ENCODE peak calls at places on chromosomes 6 and 20, in ten cellular contexts. W is effector memory CD4-positive, alpha-beta T cell; Q is CD4-positive, alpha-beta memory T cell; G is H9; R is body of pancreas; J is heart left ventricle; M is brain microvascular endothelial cell; S is lung; H is heart right ventricle; Z is upper lobe of right lung. V is an unnamed sample.

GRCh38 chr6:89503641-89504040 is 70.7 kb downstream of the ANKRD6 start:
- DNase-seq in W (no peak), Q (no peak), J (no peak), S (peak), R (no peak), Z (peak), H (no peak), G (no peak), M (no peak), V (no peak)

GRCh38 chr20:8389381-8390368 is 257.6 kb downstream of the PLCB1 start:
- DNase-seq in H (no peak), J (no peak), R (no peak), W (no peak), M (no peak), S (no peak), Q (peak), Z (no peak), G (no peak), V (no peak)

GRCh38 chr6:137426007-137426689 is 68.0 kb downstream of the OLIG3 start:
- DNase-seq in R (no peak), Q (no peak), G (no peak), M (no peak), Z (no peak), S (no peak), W (no peak), J (no peak), H (no peak), V (no peak)

GRCh38 chr6:25583099-25583498 is 68.9 kb upstream of the SCGN start:
- DNase-seq in R (no peak), J (no peak), H (no peak), Q (no peak), W (no peak), Z (no peak), S (no peak), M (no peak), G (no peak), V (no peak)

GRCh38 chr6:31882344-31882743 is 3.5 kb upstream of the SLC44A4 start:
- DNase-seq in M (no peak), Q (no peak), H (no peak), S (no peak), J (no peak), G (no peak), W (no peak), Z (no peak), R (no peak), V (no peak)

GRCh38 chr20:37901667-37902503 is 1.0 kb upstream of the VSTM2L start:
- DNase-seq in H (no peak), J (no peak), S (peak), Q (no peak), R (no peak), Z (no peak), M (peak), W (no peak), G (peak), V (no peak)

GRCh38 chr6:116287668-116288282 is 8.0 kb upstream of the TSPYL1 start:
- DNase-seq in J (no peak), Z (no peak), H (no peak), R (no peak), M (no peak), Q (peak), G (no peak), W (no peak), S (no peak), V (no peak)

GRCh38 chr20:17969276-17969883 is 562 bp downstream of the MGME1 start:
- DNase-seq in H (peak), M (no peak), Q (no peak), R (peak), G (no peak), W (peak), J (peak), S (no peak), Z (no peak), V (no peak)

GRCh38 chr20:53210041-53210440 is 237.9 kb downstream of the TSHZ2 start:
- DNase-seq in W (no peak), H (no peak), Z (no peak), R (no peak), S (no peak), J (no peak), Q (no peak), M (no peak), G (no peak), V (no peak)

GRCh38 chr6:38273325-38273724 is 366.4 kb downstream of the BTBD9 start:
- DNase-seq in G (no peak), R (no peak), S (no peak), W (no peak), J (no peak), M (no peak), H (no peak), Q (no peak), Z (no peak), V (no peak)

GRCh38 chr6:158036261-158036660 is 54.6 kb downstream of the SYNJ2 start:
- DNase-seq in Q (no peak), J (no peak), S (no peak), W (no peak), H (no peak), G (no peak), R (no peak), M (no peak), Z (no peak), V (no peak)

DNA sequence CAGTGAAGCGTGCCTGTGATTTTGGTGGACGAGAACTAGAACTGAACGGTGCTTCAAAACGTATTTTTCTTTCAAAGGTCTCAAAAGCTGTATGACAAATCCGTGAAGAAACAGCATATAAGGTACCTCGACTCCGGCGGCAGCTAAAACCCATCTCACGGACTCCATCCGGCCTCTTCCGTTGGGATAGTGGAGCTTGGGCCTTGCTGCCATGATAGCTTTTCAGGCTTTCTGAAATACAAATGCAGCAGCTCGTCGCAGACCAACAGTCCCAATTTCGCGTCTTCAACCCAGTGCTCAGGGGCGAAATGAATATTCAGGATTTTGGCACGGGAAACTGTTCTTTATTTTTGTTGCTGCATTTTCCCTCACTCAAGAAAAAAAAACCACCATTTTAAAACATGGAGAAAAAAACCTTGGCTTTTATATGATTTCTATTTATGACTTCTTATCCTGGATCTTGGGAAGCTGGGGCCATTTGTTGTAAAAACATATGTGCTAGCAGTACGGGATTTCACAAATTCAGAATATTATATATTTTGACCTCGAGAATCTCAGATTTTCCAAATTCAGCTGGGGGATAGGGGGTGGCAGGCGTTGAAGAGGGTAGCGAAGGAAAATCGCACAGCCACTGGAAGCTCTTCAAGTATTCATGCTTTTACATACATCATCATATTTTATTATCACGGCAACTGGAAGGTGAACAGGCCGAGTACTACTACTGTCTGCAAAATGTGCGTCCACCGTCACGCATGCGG is 874 bp downstream of the GSTA4 start:
- DNase-seq in J (peak), Q (no peak), G (no peak), M (peak), R (no peak), H (peak), Z (no peak), W (no peak), S (peak), V (peak)
- H3K27ac ChIP-seq in J (peak), Q (peak), G (peak), M (peak), R (peak), H (peak), Z (peak), W (peak), S (peak), V (peak)

DNA sequence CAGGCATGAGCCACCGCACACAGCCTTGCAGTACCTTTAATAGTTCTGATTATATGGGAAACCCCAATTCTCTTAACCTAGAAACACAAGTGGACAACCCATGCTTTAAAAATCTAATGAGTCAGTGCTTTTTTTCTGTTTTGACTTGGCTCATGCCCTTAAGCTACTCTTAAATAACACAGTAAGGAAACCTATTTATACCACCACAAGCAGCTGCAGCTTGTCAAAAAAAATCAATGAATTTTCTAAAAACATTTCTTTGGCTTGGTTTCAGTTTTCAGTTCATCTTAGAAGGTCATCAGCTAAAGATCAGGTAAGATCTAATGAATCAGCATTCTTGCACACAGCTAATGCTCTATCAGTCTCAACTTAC is 124.1 kb upstream of the DST start:
- DNase-seq in Z (no peak), W (no peak), R (no peak), Q (no peak), J (no peak), H (no peak), G (no peak), M (no peak), S (no peak), V (no peak)
- H3K27ac ChIP-seq in Z (no peak), W (no peak), R (no peak), Q (no peak), J (no peak), H (no peak), G (no peak), M (no peak), S (no peak), V (no peak)

DNA sequence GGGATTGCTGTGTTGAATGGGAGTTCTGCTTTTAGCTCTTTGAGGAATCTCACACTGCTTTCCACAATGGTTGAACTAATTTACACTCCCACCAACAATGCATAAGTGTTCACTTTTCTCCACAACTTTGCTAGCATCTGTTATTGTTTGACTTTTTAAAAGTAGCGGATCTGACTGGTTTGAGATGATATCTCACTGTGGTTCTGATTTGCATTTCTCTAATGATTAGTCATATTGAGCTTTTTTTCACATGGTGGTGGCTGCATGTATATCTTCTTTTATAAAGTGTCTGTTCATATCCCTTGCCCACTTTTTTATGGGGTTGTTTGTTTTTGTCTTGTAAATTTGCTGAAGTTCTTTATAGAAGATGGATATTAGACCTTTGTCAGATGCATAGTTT is 588.3 kb upstream of the ADGRB3 start:
- DNase-seq in Z (no peak), G (no peak), W (no peak), H (no peak), J (no peak), Q (no peak), R (no peak), S (no peak), M (no peak), V (no peak)
- H3K27ac ChIP-seq in Z (no peak), G (no peak), W (no peak), H (no peak), J (no peak), Q (no peak), R (no peak), S (no peak), M (no peak), V (no peak)

DNA sequence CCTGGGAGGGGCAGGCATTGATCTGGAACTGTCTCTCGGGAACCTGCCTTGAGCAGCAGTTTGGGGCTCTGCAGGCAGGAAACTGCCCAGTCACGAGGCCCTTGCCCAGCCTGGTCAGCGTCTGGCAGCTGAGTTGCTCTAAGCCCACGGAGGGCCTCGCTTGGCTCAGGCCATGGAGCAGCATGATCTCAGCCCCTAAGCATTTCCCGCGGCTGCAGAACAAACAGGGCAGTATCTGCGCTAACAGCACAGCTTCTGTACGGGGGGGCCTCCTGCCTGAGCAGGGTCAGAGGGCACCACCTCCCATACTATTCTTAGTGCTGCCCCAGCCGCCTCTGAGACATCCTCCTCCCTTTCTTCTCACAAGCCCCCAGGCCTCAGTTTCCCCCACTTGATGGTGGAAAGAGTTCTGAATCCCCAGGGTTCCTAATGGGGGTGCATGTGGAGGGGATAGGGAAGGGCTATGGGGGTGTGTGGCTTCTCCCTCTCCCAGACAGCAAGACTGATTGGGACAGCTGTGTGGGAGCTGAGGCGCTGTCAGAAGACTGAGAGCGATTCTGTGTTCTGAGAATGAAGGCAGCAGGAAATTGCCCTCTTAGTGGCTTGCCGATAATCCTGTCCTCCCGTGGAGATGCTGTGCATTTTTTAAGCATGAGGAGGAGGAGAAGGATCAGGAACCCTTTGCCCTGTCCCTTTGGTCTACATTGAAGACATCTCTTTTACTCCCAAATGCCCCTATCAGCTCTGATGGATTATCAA is 46.4 kb downstream of the MOCS1 start:
- DNase-seq in S (peak), M (peak), W (no peak), Q (no peak), H (peak), Z (peak), R (peak), G (no peak), J (peak), V (peak)
- H3K27ac ChIP-seq in S (peak), M (peak), W (no peak), Q (no peak), H (peak), Z (peak), R (peak), G (no peak), J (peak), V (peak)

GRCh38 chr6:112008482-112008881 is 45.4 kb upstream of the CCN6 start:
- DNase-seq in J (no peak), G (no peak), W (no peak), R (no peak), Q (no peak), Z (no peak), M (no peak), H (no peak), S (no peak), V (no peak)

GRCh38 chr6:112010328-112010727 is 43.6 kb upstream of the CCN6 start:
- DNase-seq in W (no peak), G (no peak), H (no peak), Z (no peak), J (no peak), S (no peak), Q (peak), R (no peak), M (no peak), V (no peak)

GRCh38 chr6:112007805-112008204 is 46.1 kb upstream of the CCN6 start:
- DNase-seq in Z (no peak), R (no peak), Q (no peak), J (no peak), S (peak), G (no peak), W (no peak), H (no peak), M (peak), V (no peak)

GRCh38 chr6:112007254-112007653 is 46.6 kb upstream of the CCN6 start:
- DNase-seq in H (no peak), S (no peak), W (no peak), Z (no peak), R (no peak), G (no peak), Q (no peak), J (no peak), M (no peak), V (no peak)

DNA sequence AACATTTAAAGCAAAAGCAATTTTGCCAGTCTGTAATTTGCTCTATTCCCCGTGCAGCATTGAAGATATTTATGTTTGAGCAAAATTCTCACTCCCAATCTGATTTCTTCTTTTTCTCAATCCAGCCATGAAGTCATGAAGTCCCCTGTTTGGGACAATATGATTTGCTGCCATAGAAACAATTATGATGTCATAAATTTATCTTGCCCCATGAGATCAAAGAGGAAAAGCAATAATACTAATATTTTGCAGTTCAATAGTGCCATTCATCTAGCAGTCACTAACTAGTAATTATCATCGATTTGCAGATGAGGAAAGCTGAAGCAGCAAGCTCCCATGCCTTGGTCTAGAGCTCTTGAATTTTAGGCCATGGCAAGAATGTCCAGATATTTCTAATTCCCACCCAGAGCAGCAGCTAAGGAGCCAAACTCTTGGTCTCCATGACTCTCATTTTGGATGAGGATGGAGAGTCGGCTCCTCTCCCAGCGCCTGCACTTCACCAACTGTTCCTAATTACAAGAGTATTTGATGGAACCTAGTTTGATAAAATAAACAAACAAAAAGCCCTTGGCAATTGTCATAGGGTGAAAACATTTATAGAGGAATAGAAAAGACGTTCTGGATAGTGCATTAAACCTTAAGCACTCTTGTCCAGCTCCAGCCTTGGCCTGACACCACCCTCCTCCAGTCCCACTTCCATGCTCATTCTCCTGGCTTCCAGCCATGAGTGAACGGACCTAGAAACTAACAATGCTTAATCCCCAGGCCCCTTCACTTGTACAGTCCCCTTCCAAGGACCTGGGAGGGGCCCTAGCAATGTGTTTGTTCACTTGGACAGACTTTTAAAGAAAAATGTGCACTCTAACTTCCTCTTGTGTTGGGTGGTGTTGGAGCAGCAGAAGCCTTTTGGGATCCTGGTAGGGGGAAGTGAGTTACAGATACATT is 49.2 kb upstream of the CCN6 start:
- DNase-seq in Q (no peak), J (peak), H (peak), W (no peak), M (no peak), G (no peak), Z (no peak), S (no peak), R (no peak), V (no peak)
- H3K27ac ChIP-seq in Q (no peak), J (peak), H (no peak), W (no peak), M (no peak), G (no peak), Z (no peak), S (no peak), R (no peak), V (no peak)

GRCh38 chr20:48657426-48658197 is 170.2 kb downstream of the PREX1 start:
- DNase-seq in J (peak), G (peak), H (peak), Q (peak), Z (peak), R (peak), M (peak), S (peak), W (peak), V (peak)

GRCh38 chr20:48656661-48657211 is 171.1 kb downstream of the PREX1 start:
- DNase-seq in G (peak), J (no peak), S (no peak), Z (no peak), W (no peak), H (no peak), M (no peak), R (no peak), Q (no peak), V (peak)

GRCh38 chr20:48658198-48658476 is 169.7 kb downstream of the PREX1 start:
- DNase-seq in R (no peak), G (no peak), Q (no peak), J (no peak), S (no peak), W (no peak), H (no peak), M (no peak), Z (no peak), V (no peak)

GRCh38 chr20:48658505-48658904 is 169.3 kb downstream of the PREX1 start:
- DNase-seq in H (no peak), S (no peak), R (no peak), J (no peak), Q (no peak), M (no peak), Z (no peak), G (no peak), W (no peak), V (no peak)

GRCh38 chr20:48656120-48656519 is 171.7 kb downstream of the PREX1 start:
- DNase-seq in H (no peak), Q (no peak), Z (no peak), G (peak), W (no peak), R (no peak), M (no peak), J (no peak), S (no peak), V (no peak)
- H3K27ac ChIP-seq in H (no peak), Q (no peak), Z (no peak), G (no peak), W (no peak), R (no peak), M (no peak), J (no peak), S (no peak), V (peak)